ENCODE peak calls at places on chromosomes 13 and 19, in ten cellular contexts. B, M, G, E, N, S, Z, R, X and Y are unnamed samples.

GRCh38 chr19:4083677-4084546 is 17.2 kb upstream of the ZBTB7A start:
- DNase-seq in B (peak; percentile 44), M (no peak), G (no peak), E (no peak), N (no peak), S (peak; percentile 56), Z (no peak), R (no peak), X (no peak), Y (no peak)

GRCh38 chr19:19338082-19338481 is 17.5 kb downstream of the MAU2 start:
- DNase-seq in B (no peak), M (no peak), G (peak; percentile 83), E (no peak), N (no peak), S (no peak), Z (no peak), R (no peak), X (no peak), Y (peak; percentile 71)

GRCh38 chr13:102580552-102581169 is 16.1 kb upstream of the TPP2 start:
- DNase-seq in B (peak; percentile 90), M (no peak), G (peak; percentile 87), E (peak; percentile 45), N (no peak), S (no peak), Z (peak; percentile 72), R (peak; percentile 45), X (peak; percentile 66), Y (peak; percentile 76)

GRCh38 chr13:53821632-53822031 is 793.0 kb downstream of the OLFM4 start:
- DNase-seq in B (no peak), M (no peak), G (no peak), E (no peak), N (no peak), S (no peak), Z (no peak), R (no peak), X (no peak), Y (no peak)

GRCh38 chr19:17908244-17908643 is 24.6 kb upstream of the CCDC124 start:
- DNase-seq in B (no peak), M (no peak), G (no peak), E (no peak), N (no peak), S (no peak), Z (no peak), R (no peak), X (no peak), Y (no peak)

GRCh38 chr13:75959861-75960481 is 323.8 kb downstream of the LMO7 start:
- DNase-seq in B (no peak), M (no peak), G (no peak), E (no peak), N (no peak), S (no peak), Z (no peak), R (no peak), X (no peak), Y (peak; percentile 2)

GRCh38 chr13:44210525-44210924 is 163.1 kb upstream of the SERP2 start:
- DNase-seq in B (no peak), M (no peak), G (no peak), E (no peak), N (no peak), S (no peak), Z (no peak), R (no peak), X (no peak), Y (no peak)

GRCh38 chr19:48258350-48258749 is 2.6 kb upstream of the CARD8 start:
- DNase-seq in B (no peak), M (no peak), G (peak; percentile 3), E (no peak), N (no peak), S (no peak), Z (no peak), R (no peak), X (no peak), Y (peak; percentile 18)

GRCh38 chr19:39199025-39199424 is 2.3 kb downstream of the NCCRP1 start:
- DNase-seq in B (peak; percentile 37), M (peak; percentile 93), G (peak; percentile 71), E (peak; percentile 36), N (no peak), S (no peak), Z (no peak), R (no peak), X (peak; percentile 41), Y (peak; percentile 17)

GRCh38 chr19:5821521-5822180 is 16.8 kb downstream of the NRTN start:
- DNase-seq in B (no peak), M (no peak), G (no peak), E (no peak), N (no peak), S (no peak), Z (no peak), R (no peak), X (no peak), Y (no peak)

GRCh38 chr19:14048439-14049153 is 13.3 kb downstream of the PALM3 start:
- DNase-seq in B (peak; percentile 31), M (no peak), G (no peak), E (no peak), N (peak; percentile 44), S (peak; percentile 72), Z (peak; percentile 53), R (no peak), X (peak; percentile 45), Y (no peak)

GRCh38 chr19:1648926-1649541 is 3.4 kb downstream of the TCF3 start:
- DNase-seq in B (no peak), M (no peak), G (no peak), E (no peak), N (no peak), S (no peak), Z (no peak), R (no peak), X (no peak), Y (no peak)

GRCh38 chr19:2239173-2239572 is 2.5 kb downstream of the SF3A2 start:
- DNase-seq in B (no peak), M (no peak), G (no peak), E (no peak), N (no peak), S (no peak), Z (no peak), R (no peak), X (no peak), Y (no peak)

GRCh38 chr13:107678075-107678689 is 537.2 kb downstream of the LIG4 start:
- DNase-seq in B (peak; percentile 60), M (no peak), G (no peak), E (no peak), N (no peak), S (no peak), Z (no peak), R (peak; percentile 4), X (peak; percentile 15), Y (no peak)

GRCh38 chr13:62829476-62829875 is 1413.8 kb upstream of the PCDH20 start:
- DNase-seq in B (no peak), M (no peak), G (no peak), E (no peak), N (no peak), S (no peak), Z (no peak), R (no peak), X (no peak), Y (no peak)
- H3K4me3 ChIP-seq in B (no peak overlapping the region), M (no peak overlapping the region), G (no peak overlapping the region), E (no peak overlapping the region), N (no peak overlapping the region), S (no peak overlapping the region), Z (no peak overlapping the region), R (no peak overlapping the region), X (no peak overlapping the region), Y (no peak overlapping the region)

DNA sequence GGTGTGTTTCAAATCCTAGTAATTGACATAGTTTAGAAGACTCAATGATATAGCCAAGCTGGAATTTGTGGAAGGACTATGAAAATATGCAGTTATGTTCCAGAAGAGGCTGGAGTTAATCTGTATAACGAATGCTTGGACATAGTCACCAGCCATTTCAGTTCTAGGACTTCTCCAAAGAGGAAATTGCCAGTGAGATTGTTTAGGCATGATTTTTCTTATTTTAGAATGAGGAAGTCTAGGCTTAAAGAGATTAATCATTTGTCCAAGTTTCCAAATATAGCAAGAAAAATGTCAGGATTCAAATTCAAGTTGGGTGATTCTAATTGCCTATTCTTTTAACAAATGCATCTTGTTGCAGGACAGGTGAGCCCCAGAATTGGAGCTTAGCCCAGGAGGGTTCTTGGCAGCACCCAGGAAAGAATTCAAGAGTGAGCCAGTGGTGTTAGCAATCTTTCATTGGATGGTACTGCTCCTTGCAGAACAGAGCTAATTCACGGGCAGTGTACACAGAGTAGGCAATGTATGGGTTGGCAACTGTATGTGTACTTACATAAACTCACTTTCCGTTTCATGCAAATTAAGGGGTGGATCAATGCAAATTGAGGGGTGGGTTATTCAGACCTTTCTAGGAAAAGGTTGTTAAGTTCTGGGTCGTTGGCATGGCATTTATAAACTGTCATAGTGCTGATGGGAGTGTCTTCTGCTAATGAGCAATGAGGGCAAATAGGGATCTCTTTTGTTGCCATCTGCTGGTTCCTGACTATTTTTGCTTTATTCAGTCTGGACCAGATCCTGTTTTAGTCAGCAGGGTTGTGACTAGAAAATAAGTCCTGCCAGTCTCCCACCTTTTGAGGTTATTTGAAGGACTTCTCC is 763.2 kb upstream of the SLITRK1 start:
- DNase-seq in B (peak; percentile 16), M (no peak), G (peak; percentile 92), E (no peak), N (no peak), S (no peak), Z (no peak), R (peak; percentile 67), X (no peak), Y (peak; percentile 50)
- TF ChIP-seq CTCF in B (no peak), M (no peak), G (no peak), E (no peak), N (no peak), S (no peak), Z (no peak), R (peak; percentile 21), X (no peak), Y (no peak)

DNA sequence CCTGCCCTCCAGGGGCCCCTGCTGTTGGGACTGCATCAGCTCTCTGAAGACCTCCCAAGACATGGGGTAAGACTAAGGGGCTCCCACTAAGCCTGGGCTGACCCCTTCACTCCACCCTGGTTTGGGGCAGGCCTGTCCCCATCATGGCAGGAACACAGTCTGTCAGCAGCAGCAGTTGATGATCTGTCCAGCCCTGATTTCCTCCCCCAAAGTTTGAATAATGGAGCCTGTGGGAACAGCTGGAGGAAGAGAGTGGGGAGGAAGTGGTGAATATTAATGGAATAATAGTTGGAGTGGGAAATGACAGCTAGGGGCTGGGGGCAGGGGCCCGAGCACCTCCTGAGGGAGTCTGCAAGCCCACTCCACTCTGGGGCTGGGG is 1.3 kb upstream of the B3GNT8 start:
- DNase-seq in B (no peak), M (no peak), G (no peak), E (no peak), N (no peak), S (no peak), Z (no peak), R (no peak), X (no peak), Y (no peak)
- H3K4me3 ChIP-seq in B (no peak overlapping the region), M (no peak overlapping the region), G (peak overlapping the region; percentile 58), E (peak overlapping the region; percentile 42), N (peak overlapping the region; percentile 74), S (peak overlapping the region; percentile 64), Z (peak overlapping the region; percentile 61), R (no peak overlapping the region), X (peak overlapping the region; percentile 7), Y (no peak overlapping the region)

GRCh38 chr13:87678353-87678752 is 7.2 kb downstream of the SLITRK5 start:
- DNase-seq in B (no peak), M (no peak), G (no peak), E (no peak), N (no peak), S (no peak), Z (no peak), R (no peak), X (no peak), Y (no peak)
- TF ChIP-seq CTCF in B (no peak), M (no peak), G (no peak), E (no peak), N (no peak), S (no peak), Z (no peak), R (no peak), X (no peak), Y (no peak)